ENCODE peak calls at places on chromosomes 16 and 17, in seven cellular contexts. V is fibroblast of mammary gland; H is stimulated activated CD4-positive, alpha-beta T cell treated with anti-CD3 and anti-CD28 coated beads, TNF-alpha, amount 100 ng/mL, for 1 hour; Q is CD8-positive, alpha-beta memory T cell; S is activated CD4-positive, alpha-beta T cell treated with anti-CD3 and anti-CD28 coated beads for 48 hours; M is NCI-H774; L is GM23338. I is an unnamed sample.

GRCh38 chr17:82318772-82319606 is 1.6 kb upstream of the CD7 start:
- DNase-seq in L (no peak), H (no peak), M (no peak), V (no peak), Q (peak), S (no peak), I (no peak)

GRCh38 chr17:79082311-79083190 is 7.9 kb downstream of the ENGASE start:
- DNase-seq in Q (peak), M (peak), S (peak), V (peak), L (peak), H (peak), I (peak)

GRCh38 chr17:35947156-35947585 is 3.7 kb upstream of the LYZL6 start:
- DNase-seq in L (peak), M (peak), V (peak), Q (peak), H (peak), S (peak), I (peak)

GRCh38 chr16:81625544-81626152 is 153.4 kb upstream of the PLCG2 start:
- DNase-seq in V (peak), S (peak), Q (no peak), H (no peak), L (no peak), M (no peak), I (no peak)

GRCh38 chr16:2987854-2988253 is 7.6 kb upstream of the PKMYT1 start:
- DNase-seq in L (no peak), V (no peak), S (no peak), M (no peak), Q (no peak), H (no peak), I (peak)

GRCh38 chr17:57773557-57773956 is 28.5 kb upstream of the CCDC182 start:
- DNase-seq in M (no peak), V (no peak), L (no peak), Q (no peak), H (no peak), S (no peak), I (no peak)

GRCh38 chr17:16407911-16408588 is 7.3 kb upstream of the TRPV2 start:
- DNase-seq in H (no peak), M (no peak), L (peak), Q (peak), S (peak), V (peak), I (peak)

GRCh38 chr17:39939588-39940419 is 12.3 kb downstream of the LRRC3C start:
- DNase-seq in S (peak), L (peak), M (no peak), Q (no peak), V (peak), H (no peak), I (peak)

GRCh38 chr17:30429155-30429554 is 48.1 kb upstream of the GOSR1 start:
- DNase-seq in M (no peak), H (no peak), Q (no peak), L (no peak), V (peak), S (no peak), I (no peak)

GRCh38 chr16:68427649-68428303 is 20.5 kb downstream of the SMPD3 start:
- DNase-seq in H (no peak), V (no peak), M (no peak), Q (no peak), L (no peak), S (no peak), I (no peak)